ENCODE peak calls at places on chromosomes 7 and 10, in four cellular contexts. One of them, this sample, is unnamed.

GRCh38 chr10:61063035-61063434 is 119.0 kb upstream of the RHOBTB1 start:
- DNase-seq in WTC11: no peak
- DNase-seq in A549: peak
- DNase-seq in K562: no peak
- DNase-seq in this sample: peak

GRCh38 chr7:53315986-53316385 is 280.6 kb downstream of the POM121L12 start:
- DNase-seq in K562: no peak
- DNase-seq in WTC11: peak
- DNase-seq in A549: no peak
- DNase-seq in this sample: no peak

GRCh38 chr10:50527438-50528043 is 96.2 kb downstream of the SGMS1 start:
- DNase-seq in WTC11: no peak
- DNase-seq in A549: no peak
- DNase-seq in K562: peak
- DNase-seq in this sample: no peak

GRCh38 chr10:102473445-102474331 is 22.3 kb upstream of the C10orf95 start:
- DNase-seq in K562: no peak
- DNase-seq in A549: no peak
- DNase-seq in WTC11: no peak
- DNase-seq in this sample: no peak

GRCh38 chr7:451255-452229 is 68.1 kb downstream of the PDGFA start:
- DNase-seq in WTC11: no peak
- DNase-seq in A549: no peak
- DNase-seq in K562: no peak
- DNase-seq in this sample: no peak

GRCh38 chr10:62149621-62150020 is 119.0 kb downstream of the RTKN2 start:
- DNase-seq in WTC11: no peak
- DNase-seq in A549: no peak
- DNase-seq in K562: no peak
- DNase-seq in this sample: no peak

GRCh38 chr10:71134732-71135211 is 77.6 kb upstream of the UNC5B start:
- DNase-seq in WTC11: peak
- DNase-seq in A549: no peak
- DNase-seq in K562: no peak
- DNase-seq in this sample: no peak

GRCh38 chr10:100744136-100744979 is 1.0 kb upstream of the PAX2 start:
- DNase-seq in WTC11: no peak
- DNase-seq in K562: no peak
- DNase-seq in A549: peak
- DNase-seq in this sample: no peak

GRCh38 chr7:101058355-101058754 is 26.9 kb upstream of the TRIM56 start:
- DNase-seq in A549: peak
- DNase-seq in K562: peak
- DNase-seq in WTC11: peak
- DNase-seq in this sample: peak

GRCh38 chr10:117960345-117960744 is 86.4 kb downstream of the RAB11FIP2 start:
- DNase-seq in WTC11: no peak
- DNase-seq in A549: no peak
- DNase-seq in K562: no peak
- DNase-seq in this sample: peak

GRCh38 chr7:73526892-73527821 is 5.1 kb upstream of the BAZ1B start:
- DNase-seq in K562: peak
- DNase-seq in A549: no peak
- DNase-seq in WTC11: no peak
- DNase-seq in this sample: no peak

GRCh38 chr7:102432476-102433318 is 678 bp upstream of the ORAI2 start:
- DNase-seq in A549: no peak
- DNase-seq in K562: no peak
- DNase-seq in WTC11: no peak
- DNase-seq in this sample: no peak

GRCh38 chr10:51083280-51083986 is 9.1 kb downstream of the PRKG1 start:
- DNase-seq in A549: no peak
- DNase-seq in WTC11: peak
- DNase-seq in K562: no peak
- DNase-seq in this sample: no peak

GRCh38 chr7:157276731-157277562 is 59.9 kb upstream of the DNAJB6 start:
- DNase-seq in WTC11: no peak
- DNase-seq in A549: no peak
- DNase-seq in K562: no peak
- DNase-seq in this sample: no peak

GRCh38 chr7:42385912-42386311 is 148.9 kb upstream of the GLI3 start:
- DNase-seq in WTC11: no peak
- DNase-seq in K562: no peak
- DNase-seq in A549: no peak
- DNase-seq in this sample: no peak

GRCh38 chr10:17655567-17656146 is 11.7 kb downstream of the STAM start:
- DNase-seq in WTC11: no peak
- DNase-seq in A549: no peak
- DNase-seq in K562: peak
- DNase-seq in this sample: peak

GRCh38 chr10:126060232-126060935 is 164.0 kb downstream of the FANK1 start:
- DNase-seq in K562: no peak
- DNase-seq in A549: peak
- DNase-seq in WTC11: no peak
- DNase-seq in this sample: no peak

GRCh38 chr10:85594239-85594638 is 772.4 kb downstream of the GRID1 start:
- DNase-seq in K562: no peak
- DNase-seq in WTC11: no peak
- DNase-seq in A549: no peak
- DNase-seq in this sample: no peak

GRCh38 chr7:3065724-3066143 is 22.1 kb upstream of the CARD11 start:
- DNase-seq in WTC11: peak
- DNase-seq in A549: peak
- DNase-seq in K562: peak
- DNase-seq in this sample: peak

GRCh38 chr7:3064077-3064476 is 20.4 kb upstream of the CARD11 start:
- DNase-seq in A549: no peak
- DNase-seq in WTC11: no peak
- DNase-seq in K562: no peak
- DNase-seq in this sample: no peak

GRCh38 chr7:3067193-3067592 is 23.5 kb upstream of the CARD11 start:
- DNase-seq in K562: no peak
- DNase-seq in WTC11: no peak
- DNase-seq in A549: no peak
- DNase-seq in this sample: no peak

GRCh38 chr7:3066506-3066905 is 22.8 kb upstream of the CARD11 start:
- DNase-seq in WTC11: no peak
- DNase-seq in A549: no peak
- DNase-seq in K562: no peak
- DNase-seq in this sample: no peak

DNA sequence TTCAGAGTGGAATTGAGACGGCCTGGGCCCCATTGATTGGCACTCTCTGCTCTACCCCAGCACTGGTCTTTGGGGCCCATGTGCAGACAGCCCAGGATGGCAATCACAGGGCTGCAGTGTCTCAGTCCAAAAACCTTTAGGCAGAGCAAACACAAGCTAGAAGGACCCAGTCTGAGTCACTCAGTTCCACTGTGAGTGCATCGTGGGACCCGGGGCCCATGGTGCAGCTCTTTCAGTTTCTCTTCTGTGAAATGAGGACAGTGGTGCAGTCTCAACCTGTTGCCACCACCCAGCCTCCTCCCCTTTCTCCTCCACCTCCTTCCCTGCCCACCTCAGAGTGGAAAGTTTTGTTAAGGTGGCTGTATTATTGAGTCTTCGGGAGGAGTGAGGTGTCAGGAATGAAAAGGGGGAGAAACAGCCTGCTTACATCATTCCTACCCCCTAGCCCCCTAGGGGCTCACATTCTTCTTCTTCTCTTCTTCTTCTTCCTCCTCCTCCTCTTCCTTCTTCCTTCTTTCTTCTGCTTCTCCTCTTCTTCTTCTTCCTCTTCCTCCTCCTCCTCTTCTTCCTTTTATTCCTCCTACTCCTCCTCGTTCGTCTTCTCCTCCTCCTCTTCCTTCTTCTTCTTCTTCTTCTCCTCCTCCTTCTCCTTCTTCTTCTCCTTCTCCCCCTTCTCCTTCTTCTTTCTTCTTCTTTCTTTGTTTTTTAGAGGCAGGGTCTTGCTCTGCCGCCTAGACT is 19.5 kb upstream of the CARD11 start:
- DNase-seq in A549: no peak
- DNase-seq in WTC11: no peak
- DNase-seq in K562: no peak
- DNase-seq in this sample: no peak
- TF ChIP-seq HMGXB4 in A549: no peak
- TF ChIP-seq HMGXB4 in WTC11: no peak
- TF ChIP-seq HMGXB4 in K562: no peak
- TF ChIP-seq HMGXB4 in this sample: no peak

GRCh38 chr10:11562888-11563287 is 48.6 kb downstream of the USP6NL start:
- DNase-seq in WTC11: no peak
- DNase-seq in K562: no peak
- DNase-seq in A549: no peak
- DNase-seq in this sample: no peak

GRCh38 chr10:11557967-11558366 is 53.5 kb downstream of the USP6NL start:
- DNase-seq in WTC11: no peak
- DNase-seq in A549: no peak
- DNase-seq in K562: no peak
- DNase-seq in this sample: no peak

GRCh38 chr10:11557513-11557912 is 53.9 kb downstream of the USP6NL start:
- DNase-seq in WTC11: no peak
- DNase-seq in A549: no peak
- DNase-seq in K562: no peak
- DNase-seq in this sample: no peak

GRCh38 chr10:11563936-11564335 is 47.5 kb downstream of the USP6NL start:
- DNase-seq in A549: no peak
- DNase-seq in WTC11: no peak
- DNase-seq in K562: no peak
- DNase-seq in this sample: no peak

GRCh38 chr10:11560076-11560709 is 51.3 kb downstream of the USP6NL start:
- DNase-seq in K562: no peak
- DNase-seq in WTC11: no peak
- DNase-seq in A549: no peak
- DNase-seq in this sample: no peak
- TF ChIP-seq HMGXB4 in K562: no peak
- TF ChIP-seq HMGXB4 in WTC11: no peak
- TF ChIP-seq HMGXB4 in A549: no peak
- TF ChIP-seq HMGXB4 in this sample: no peak

GRCh38 chr7:139871820-139872219 is 42.8 kb downstream of the TBXAS1 start:
- DNase-seq in A549: no peak
- DNase-seq in WTC11: no peak
- DNase-seq in K562: no peak
- DNase-seq in this sample: no peak

GRCh38 chr7:139876622-139877283 is 47.7 kb downstream of the TBXAS1 start:
- DNase-seq in K562: no peak
- DNase-seq in A549: no peak
- DNase-seq in WTC11: no peak
- DNase-seq in this sample: no peak

GRCh38 chr7:139871276-139871675 is 42.2 kb downstream of the TBXAS1 start:
- DNase-seq in A549: no peak
- DNase-seq in K562: no peak
- DNase-seq in WTC11: no peak
- DNase-seq in this sample: no peak

GRCh38 chr7:139875821-139876241 is 46.8 kb downstream of the TBXAS1 start:
- DNase-seq in A549: no peak
- DNase-seq in K562: no peak
- DNase-seq in WTC11: no peak
- DNase-seq in this sample: no peak

GRCh38 chr7:139873593-139874374 is 44.7 kb downstream of the TBXAS1 start:
- DNase-seq in A549: no peak
- DNase-seq in K562: peak
- DNase-seq in WTC11: no peak
- DNase-seq in this sample: no peak
- TF ChIP-seq HMGXB4 in A549: no peak
- TF ChIP-seq HMGXB4 in K562: no peak
- TF ChIP-seq HMGXB4 in WTC11: no peak
- TF ChIP-seq HMGXB4 in this sample: no peak

GRCh38 chr7:106012184-106012583 is 49.1 kb downstream of the CDHR3 start:
- DNase-seq in WTC11: no peak
- DNase-seq in A549: no peak
- DNase-seq in K562: no peak
- DNase-seq in this sample: no peak

GRCh38 chr7:106010331-106010730 is 47.3 kb downstream of the CDHR3 start:
- DNase-seq in WTC11: no peak
- DNase-seq in A549: no peak
- DNase-seq in K562: no peak
- DNase-seq in this sample: no peak

GRCh38 chr7:106009511-106010226 is 46.6 kb downstream of the CDHR3 start:
- DNase-seq in K562: peak
- DNase-seq in WTC11: peak
- DNase-seq in A549: peak
- DNase-seq in this sample: no peak

GRCh38 chr7:106012935-106013439 is 49.9 kb downstream of the CDHR3 start:
- DNase-seq in WTC11: no peak
- DNase-seq in A549: no peak
- DNase-seq in K562: no peak
- DNase-seq in this sample: no peak

DNA sequence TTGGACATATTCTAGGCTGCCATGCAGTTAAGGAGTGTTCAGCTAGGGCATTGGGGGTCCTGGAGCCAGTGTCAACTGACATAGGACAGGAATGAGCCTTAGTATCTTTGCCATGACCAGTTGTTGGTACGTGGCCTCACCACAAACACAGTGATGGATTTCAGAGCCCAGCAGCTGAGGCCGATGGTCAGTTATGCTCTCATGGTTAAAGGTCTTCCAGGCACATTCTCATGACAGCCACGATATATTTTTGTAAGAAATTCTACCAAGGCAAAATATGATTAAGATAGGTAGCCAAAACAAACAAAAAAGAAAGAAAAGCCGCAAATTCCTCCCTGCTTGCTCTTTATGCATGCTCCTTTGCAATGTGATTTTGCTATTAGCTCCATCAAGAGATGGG is 47.8 kb downstream of the CDHR3 start:
- DNase-seq in WTC11: no peak
- DNase-seq in A549: no peak
- DNase-seq in K562: no peak
- DNase-seq in this sample: no peak
- TF ChIP-seq HMGXB4 in WTC11: no peak
- TF ChIP-seq HMGXB4 in A549: no peak
- TF ChIP-seq HMGXB4 in K562: no peak
- TF ChIP-seq HMGXB4 in this sample: no peak

This sample was measured in HepG2.